ENCODE peak calls at places on chromosomes 6 and 20, in five cellular contexts. One of them, this sample, is unnamed.

GRCh38 chr6:45212976-45213375 is 115.2 kb upstream of the RUNX2 start:
- DNase-seq in astrocyte of the spinal cord: no peak
- DNase-seq in H1: no peak
- DNase-seq in left ventricle myocardium inferior: no peak
- DNase-seq in pancreas: no peak
- DNase-seq in this sample: no peak

GRCh38 chr20:2385026-2385425 is 4.3 kb downstream of the TGM6 start:
- DNase-seq in pancreas: no peak
- DNase-seq in astrocyte of the spinal cord: no peak
- DNase-seq in H1: no peak
- DNase-seq in left ventricle myocardium inferior: no peak
- DNase-seq in this sample: no peak

GRCh38 chr20:62473717-62474584 is 1.8 kb downstream of the GATA5 start:
- DNase-seq in pancreas: no peak
- DNase-seq in H1: peak; percentile 80
- DNase-seq in left ventricle myocardium inferior: no peak
- DNase-seq in astrocyte of the spinal cord: no peak
- DNase-seq in this sample: no peak

GRCh38 chr6:106527979-106528378 is 101.3 kb downstream of the RTN4IP1 start:
- DNase-seq in H1: no peak
- DNase-seq in pancreas: no peak
- DNase-seq in left ventricle myocardium inferior: no peak
- DNase-seq in astrocyte of the spinal cord: peak; percentile 96
- DNase-seq in this sample: peak; percentile 89

GRCh38 chr6:156828280-156828703 is 51.1 kb downstream of the ARID1B start:
- DNase-seq in astrocyte of the spinal cord: peak; percentile 87
- DNase-seq in H1: no peak
- DNase-seq in left ventricle myocardium inferior: no peak
- DNase-seq in pancreas: peak; percentile 22
- DNase-seq in this sample: peak; percentile 28

GRCh38 chr6:33826537-33826936 is 22.7 kb upstream of the MLN start:
- DNase-seq in left ventricle myocardium inferior: no peak
- DNase-seq in astrocyte of the spinal cord: no peak
- DNase-seq in H1: no peak
- DNase-seq in pancreas: no peak
- DNase-seq in this sample: no peak

GRCh38 chr6:160374836-160375560 is 26.8 kb downstream of the SLC22A3 start:
- DNase-seq in H1: no peak
- DNase-seq in pancreas: no peak
- DNase-seq in left ventricle myocardium inferior: no peak
- DNase-seq in astrocyte of the spinal cord: no peak
- DNase-seq in this sample: no peak

GRCh38 chr6:156423829-156424228 is 353.3 kb upstream of the ARID1B start:
- DNase-seq in left ventricle myocardium inferior: no peak
- DNase-seq in H1: no peak
- DNase-seq in pancreas: no peak
- DNase-seq in astrocyte of the spinal cord: no peak
- DNase-seq in this sample: no peak

GRCh38 chr20:14319704-14320103 is 17.7 kb downstream of the FLRT3 start:
- DNase-seq in H1: no peak
- DNase-seq in pancreas: no peak
- DNase-seq in astrocyte of the spinal cord: no peak
- DNase-seq in left ventricle myocardium inferior: no peak
- DNase-seq in this sample: no peak

GRCh38 chr20:32457476-32457986 is 99.4 kb downstream of the ASXL1 start:
- DNase-seq in H1: peak; percentile 90
- DNase-seq in left ventricle myocardium inferior: peak; percentile 62
- DNase-seq in pancreas: peak; percentile 78
- DNase-seq in astrocyte of the spinal cord: peak; percentile 57
- DNase-seq in this sample: no peak

GRCh38 chr6:90175627-90176538 is 120.8 kb downstream of the BACH2 start:
- DNase-seq in pancreas: no peak
- DNase-seq in H1: no peak
- DNase-seq in left ventricle myocardium inferior: no peak
- DNase-seq in astrocyte of the spinal cord: no peak
- DNase-seq in this sample: no peak

DNA sequence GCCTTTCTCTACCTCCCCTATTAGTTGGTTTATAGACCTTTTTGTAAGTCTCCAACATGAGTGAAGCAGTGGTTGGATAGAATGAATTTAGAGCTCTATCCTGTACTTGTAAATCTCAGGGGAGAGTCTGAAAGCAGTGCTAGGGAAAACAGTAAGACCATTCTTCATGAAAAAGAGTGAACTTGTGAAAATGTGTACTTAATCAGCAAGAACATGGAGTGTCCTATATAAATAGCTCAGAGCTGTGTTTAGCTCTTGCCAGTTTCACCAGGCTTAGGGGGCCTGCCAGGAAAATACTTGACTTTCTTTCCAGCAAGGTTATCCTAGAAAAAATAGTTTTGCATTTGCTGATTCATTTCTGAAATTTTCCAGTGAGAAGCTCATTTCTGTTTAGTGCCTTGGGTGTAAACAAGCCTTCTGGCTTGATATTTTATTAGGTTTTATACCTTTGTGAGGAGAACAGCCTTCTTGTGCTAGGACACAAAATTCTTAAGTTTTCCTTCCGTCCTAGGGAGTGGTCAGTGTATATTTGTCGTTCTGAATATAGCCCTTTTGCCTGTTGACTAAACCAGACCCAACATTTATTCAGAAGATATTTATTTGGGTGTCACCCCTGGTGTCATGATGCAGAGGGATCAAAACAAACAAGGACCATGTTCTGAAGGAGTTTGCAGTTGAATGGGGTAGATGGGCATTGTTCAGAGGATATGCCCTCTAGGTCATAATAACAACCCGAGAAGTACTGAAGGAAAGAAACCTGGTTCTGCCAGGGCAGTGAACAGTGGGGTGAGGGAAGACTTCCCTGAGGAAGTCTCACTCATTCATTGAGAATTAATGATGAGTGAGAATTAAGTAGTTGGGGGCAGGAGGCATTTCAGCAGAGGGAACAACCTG is 7.6 kb downstream of the ARFGEF2 start:
- DNase-seq in H1: no peak
- DNase-seq in astrocyte of the spinal cord: peak; percentile 48
- DNase-seq in pancreas: no peak
- DNase-seq in left ventricle myocardium inferior: no peak
- DNase-seq in this sample: peak; percentile 9
- H3K4me3 ChIP-seq in H1: no peak overlapping the region
- H3K4me3 ChIP-seq in astrocyte of the spinal cord: no peak overlapping the region
- H3K4me3 ChIP-seq in pancreas: no peak overlapping the region
- H3K4me3 ChIP-seq in left ventricle myocardium inferior: peak overlapping the region; percentile 39
- H3K4me3 ChIP-seq in this sample: no peak overlapping the region

DNA sequence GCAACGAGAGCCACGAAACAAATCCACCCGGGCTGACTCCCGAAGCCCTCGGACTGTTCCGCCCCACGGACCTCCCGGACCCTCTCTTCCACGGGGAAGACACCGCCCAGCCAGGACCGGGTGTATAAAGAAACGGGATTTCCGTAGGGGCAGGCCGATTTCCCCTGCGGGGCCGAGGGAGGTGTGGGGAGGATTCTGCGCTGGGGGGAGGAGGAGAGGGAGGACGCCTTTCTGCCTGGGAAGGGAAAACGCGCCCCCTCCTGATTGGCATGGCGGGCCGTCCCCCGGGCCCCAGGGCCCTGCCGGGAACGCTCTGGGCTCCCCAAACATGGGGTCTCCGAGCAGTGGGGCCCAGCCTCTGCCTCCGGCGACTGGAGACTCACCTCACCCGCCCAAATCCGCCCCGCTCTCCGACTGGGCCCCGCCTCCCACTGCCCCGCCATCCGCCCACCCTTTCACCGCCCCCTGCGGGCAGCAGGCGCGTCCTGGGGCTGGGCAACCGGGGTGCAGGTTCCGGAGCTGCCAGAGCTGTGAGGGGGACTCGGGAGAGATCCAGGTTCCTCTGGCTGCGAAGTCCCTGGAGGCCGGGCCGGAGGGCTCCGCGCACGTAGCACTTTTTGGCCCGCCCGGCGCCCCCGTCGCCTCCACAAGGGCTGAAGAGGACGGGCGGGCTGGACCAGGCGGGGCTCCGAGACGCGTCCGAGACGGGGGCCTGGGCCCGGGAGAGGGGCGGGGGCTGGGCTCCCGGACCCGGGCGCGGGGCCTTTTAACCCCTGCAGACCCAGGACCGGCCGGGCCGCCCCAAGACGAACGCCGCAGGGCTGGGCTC is 586 bp upstream of the PPDPF start:
- DNase-seq in left ventricle myocardium inferior: peak; percentile 70
- DNase-seq in pancreas: peak; percentile 68
- DNase-seq in H1: peak; percentile 86
- DNase-seq in astrocyte of the spinal cord: peak; percentile 23
- DNase-seq in this sample: no peak
- H3K4me3 ChIP-seq in left ventricle myocardium inferior: peak overlapping the region; percentile 91
- H3K4me3 ChIP-seq in pancreas: peak overlapping the region; percentile 84
- H3K4me3 ChIP-seq in H1: peak overlapping the region; percentile 92
- H3K4me3 ChIP-seq in astrocyte of the spinal cord: peak overlapping the region; percentile 66
- H3K4me3 ChIP-seq in this sample: peak overlapping the region; percentile 83

DNA sequence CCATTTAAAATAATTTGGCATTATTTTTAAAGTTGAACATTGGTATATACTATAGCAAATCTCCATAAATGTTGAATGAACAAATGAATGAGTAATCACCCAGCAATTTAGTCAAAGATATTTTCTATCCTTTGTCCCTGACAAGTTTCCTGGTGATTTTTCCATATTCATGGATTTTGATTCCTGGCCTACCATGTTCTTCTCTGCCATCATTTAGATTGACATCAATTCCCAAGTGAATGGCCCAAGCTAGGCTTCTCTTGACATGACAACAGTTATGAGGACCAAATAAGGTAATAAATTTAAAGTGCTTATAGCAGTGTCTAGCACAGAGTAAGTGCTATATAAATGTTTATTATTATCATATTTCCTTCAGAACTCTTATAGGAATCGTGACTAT is 120.1 kb upstream of the ADGRF1 start:
- DNase-seq in left ventricle myocardium inferior: no peak
- DNase-seq in astrocyte of the spinal cord: no peak
- DNase-seq in H1: no peak
- DNase-seq in pancreas: no peak
- DNase-seq in this sample: no peak
- H3K4me3 ChIP-seq in left ventricle myocardium inferior: no peak overlapping the region
- H3K4me3 ChIP-seq in astrocyte of the spinal cord: no peak overlapping the region
- H3K4me3 ChIP-seq in H1: no peak overlapping the region
- H3K4me3 ChIP-seq in pancreas: no peak overlapping the region
- H3K4me3 ChIP-seq in this sample: no peak overlapping the region

DNA sequence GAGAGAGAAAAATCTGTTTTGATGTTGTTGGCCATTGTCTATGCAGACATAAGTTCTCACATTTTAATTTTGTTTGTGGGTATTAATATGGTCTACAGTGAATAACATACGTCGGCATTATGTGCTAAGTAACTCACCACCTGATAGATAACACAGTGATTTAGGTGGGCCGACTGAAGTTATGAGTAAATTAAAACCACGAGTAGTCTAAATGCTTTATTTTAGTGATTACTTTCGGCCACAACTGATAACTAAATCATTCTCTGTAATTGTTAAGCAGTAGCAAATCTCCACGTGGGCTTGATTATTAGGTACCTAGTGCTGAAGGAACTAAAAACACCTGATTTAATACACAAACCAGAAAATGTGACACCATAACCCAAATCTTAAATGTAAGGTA is 1.2 kb downstream of the DOP1A start:
- DNase-seq in astrocyte of the spinal cord: no peak
- DNase-seq in left ventricle myocardium inferior: no peak
- DNase-seq in pancreas: no peak
- DNase-seq in H1: no peak
- DNase-seq in this sample: no peak
- H3K4me3 ChIP-seq in astrocyte of the spinal cord: peak overlapping the region; percentile 81
- H3K4me3 ChIP-seq in left ventricle myocardium inferior: peak overlapping the region; percentile 80
- H3K4me3 ChIP-seq in pancreas: peak overlapping the region; percentile 71
- H3K4me3 ChIP-seq in H1: peak overlapping the region; percentile 72
- H3K4me3 ChIP-seq in this sample: peak overlapping the region; percentile 87

DNA sequence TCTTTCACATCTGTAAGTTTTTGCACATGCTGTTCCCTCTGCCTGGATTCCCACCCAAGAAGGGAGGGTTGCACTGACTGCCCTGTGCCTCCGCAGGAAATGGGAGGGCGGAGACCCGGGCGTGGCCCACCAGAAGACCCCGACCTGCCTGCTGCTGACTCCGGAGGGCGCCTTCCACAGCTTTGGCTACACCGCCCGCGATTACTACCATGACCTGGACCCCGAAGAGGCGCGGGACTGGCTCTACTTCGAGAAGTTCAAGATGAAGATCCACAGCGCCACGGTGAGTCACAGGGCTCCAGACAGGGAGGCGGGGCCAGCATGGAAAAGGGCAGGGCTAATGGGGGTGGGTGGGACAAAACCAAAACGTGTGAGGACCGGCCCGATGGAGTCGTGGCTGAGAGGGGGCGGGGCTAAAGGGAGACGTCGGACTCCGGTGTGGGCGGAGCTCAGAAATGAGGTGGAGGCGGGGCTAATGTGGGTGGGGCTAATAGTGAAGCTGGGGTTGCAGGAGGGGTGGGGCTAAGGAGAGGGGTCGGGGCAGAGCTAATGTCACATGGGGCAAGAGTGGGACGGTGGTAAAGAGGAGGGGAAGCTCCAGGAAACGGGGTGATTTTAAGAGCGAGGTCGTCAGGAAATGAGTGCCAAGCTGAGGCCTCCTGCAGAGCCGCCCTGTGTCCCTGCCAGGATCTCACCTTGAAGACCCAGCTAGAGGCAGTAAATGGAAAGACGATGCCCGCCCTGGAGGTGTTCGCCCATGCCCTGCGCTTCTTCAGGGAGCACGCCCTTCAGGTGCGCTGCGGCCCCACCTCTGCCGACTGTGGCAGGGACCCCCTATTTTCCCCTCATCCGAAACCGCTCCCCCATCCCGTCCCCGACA is 12.6 kb downstream of the HSPA12B start:
- DNase-seq in pancreas: peak; percentile 86
- DNase-seq in left ventricle myocardium inferior: peak; percentile 70
- DNase-seq in H1: peak; percentile 100
- DNase-seq in astrocyte of the spinal cord: peak; percentile 59
- DNase-seq in this sample: peak; percentile 4
- H3K4me3 ChIP-seq in pancreas: peak overlapping the region; percentile 27
- H3K4me3 ChIP-seq in left ventricle myocardium inferior: peak overlapping the region; percentile 35
- H3K4me3 ChIP-seq in H1: peak overlapping the region; percentile 59
- H3K4me3 ChIP-seq in astrocyte of the spinal cord: no peak overlapping the region
- H3K4me3 ChIP-seq in this sample: peak overlapping the region; percentile 10

GRCh38 chr20:49285233-49285668 is 7.4 kb upstream of the ZNFX1 start:
- DNase-seq in astrocyte of the spinal cord: no peak
- DNase-seq in left ventricle myocardium inferior: no peak
- DNase-seq in pancreas: no peak
- DNase-seq in H1: no peak
- DNase-seq in this sample: no peak
- H3K4me3 ChIP-seq in astrocyte of the spinal cord: no peak overlapping the region
- H3K4me3 ChIP-seq in left ventricle myocardium inferior: no peak overlapping the region
- H3K4me3 ChIP-seq in pancreas: no peak overlapping the region
- H3K4me3 ChIP-seq in H1: peak overlapping the region; percentile 17
- H3K4me3 ChIP-seq in this sample: no peak overlapping the region

This sample was measured in astrocyte of the cerebellum.